ENCODE peak calls at places on chromosomes 3 and 15, in eight cellular contexts. K is T-helper 2 cell, A is GM12865, U is GM18507, S is activated T-cell treated with anti-CD3 and anti-CD28 coated beads for 24 hours, W is IMR-90, I is amygdala, D is ovary. M is an unnamed sample.

GRCh38 chr3:31976302-31976701 is 4.8 kb downstream of the OSBPL10 start:
- DNase-seq in K (no peak), A (no peak), U (no peak), S (no peak), W (no peak), I (no peak), D (no peak), M (no peak)

GRCh38 chr15:29924750-29925149 is 102.5 kb upstream of the TJP1 start:
- DNase-seq in K (no peak), A (no peak), U (no peak), S (no peak), W (peak; percentile 83), I (no peak), D (no peak), M (no peak)

GRCh38 chr3:98651766-98652077 is 58.3 kb upstream of the CPOX start:
- DNase-seq in K (no peak), A (no peak), U (no peak), S (no peak), W (no peak), I (no peak), D (no peak), M (no peak)

GRCh38 chr3:66985336-66985920 is 12.7 kb upstream of the KBTBD8 start:
- DNase-seq in K (no peak), A (no peak), U (no peak), S (no peak), W (no peak), I (no peak), D (no peak), M (no peak)

GRCh38 chr3:61181874-61182273 is 69.4 kb downstream of the FHIT start:
- DNase-seq in K (no peak), A (peak; percentile 73), U (peak; percentile 26), S (no peak), W (peak; percentile 27), I (no peak), D (no peak), M (no peak)

GRCh38 chr3:112228786-112229185 is 65.2 kb downstream of the SLC9C1 start:
- DNase-seq in K (no peak), A (no peak), U (no peak), S (no peak), W (no peak), I (no peak), D (no peak), M (no peak)

GRCh38 chr3:111321786-111322185 is 220.2 kb upstream of the CD96 start:
- DNase-seq in K (no peak), A (no peak), U (no peak), S (no peak), W (no peak), I (no peak), D (no peak), M (no peak)

GRCh38 chr3:10599444-10599843 is 94.1 kb upstream of the ATP2B2 start:
- DNase-seq in K (no peak), A (no peak), U (no peak), S (no peak), W (no peak), I (no peak), D (no peak), M (no peak)

GRCh38 chr15:51191072-51191665 is 96.5 kb upstream of the TNFAIP8L3 start:
- DNase-seq in K (no peak), A (no peak), U (no peak), S (no peak), W (no peak), I (no peak), D (no peak), M (no peak)

GRCh38 chr3:104519468-104519867 is 847.2 kb upstream of the ALCAM start:
- DNase-seq in K (no peak), A (peak; percentile 28), U (no peak), S (no peak), W (no peak), I (no peak), D (no peak), M (no peak)

GRCh38 chr3:45792516-45793172 is 3.7 kb downstream of the SLC6A20 start:
- DNase-seq in K (no peak), A (no peak), U (no peak), S (no peak), W (no peak), I (no peak), D (no peak), M (no peak)

GRCh38 chr15:91625506-91625905 is 228.0 kb upstream of the SLCO3A1 start:
- DNase-seq in K (no peak), A (no peak), U (no peak), S (no peak), W (no peak), I (no peak), D (no peak), M (no peak)

GRCh38 chr3:18124501-18124900 is 300.6 kb downstream of the SATB1 start:
- DNase-seq in K (no peak), A (no peak), U (no peak), S (no peak), W (peak; percentile 67), I (no peak), D (no peak), M (no peak)

GRCh38 chr15:87267798-87268197 is 988.7 kb downstream of the NTRK3 start:
- DNase-seq in K (no peak), A (no peak), U (no peak), S (no peak), W (peak; percentile 36), I (no peak), D (no peak), M (no peak)

GRCh38 chr15:33104276-33104675 is 90.2 kb downstream of the FMN1 start:
- DNase-seq in K (no peak), A (no peak), U (no peak), S (no peak), W (peak; percentile 92), I (no peak), D (no peak), M (no peak)

GRCh38 chr3:194128202-194128907 is 7.6 kb upstream of the HES1 start:
- DNase-seq in K (no peak), A (peak; percentile 49), U (no peak), S (no peak), W (no peak), I (no peak), D (no peak), M (no peak)

M was measured in HL-60.